ENCODE peak calls at places on chromosomes 6 and 20, in seven cellular contexts. One of them, this sample, is unnamed.

GRCh38 chr6:31676904-31677303 is 4.0 kb downstream of the LY6G5C start:
- DNase-seq in A549: no peak
- DNase-seq in AG08395: no peak
- DNase-seq in NCI-H2171 treated with DMSO at 0.1 percent for 48 hours: no peak
- DNase-seq in PC-3: peak; percentile 53
- DNase-seq in activated CD4-positive, alpha-beta memory T cell treated with anti-CD3 and anti-CD28 coated beads, Interleukin-2, amount 10 ng/mL, durations not matched to agents 7 days and 5 days: no peak
- DNase-seq in tibial nerve: no peak
- DNase-seq in this sample: no peak

GRCh38 chr20:63652192-63652980 is 838 bp downstream of the STMN3 start:
- DNase-seq in tibial nerve: no peak
- DNase-seq in PC-3: no peak
- DNase-seq in NCI-H2171 treated with DMSO at 0.1 percent for 48 hours: peak; percentile 43
- DNase-seq in AG08395: no peak
- DNase-seq in activated CD4-positive, alpha-beta memory T cell treated with anti-CD3 and anti-CD28 coated beads, Interleukin-2, amount 10 ng/mL, durations not matched to agents 7 days and 5 days: no peak
- DNase-seq in A549: no peak
- DNase-seq in this sample: no peak

GRCh38 chr6:56374841-56375369 is 127.5 kb upstream of the COL21A1 start:
- DNase-seq in activated CD4-positive, alpha-beta memory T cell treated with anti-CD3 and anti-CD28 coated beads, Interleukin-2, amount 10 ng/mL, durations not matched to agents 7 days and 5 days: no peak
- DNase-seq in tibial nerve: peak; percentile 60
- DNase-seq in PC-3: no peak
- DNase-seq in A549: no peak
- DNase-seq in NCI-H2171 treated with DMSO at 0.1 percent for 48 hours: no peak
- DNase-seq in AG08395: peak; percentile 58
- DNase-seq in this sample: peak; percentile 81

GRCh38 chr6:21381336-21381963 is 212.1 kb upstream of the SOX4 start:
- DNase-seq in tibial nerve: no peak
- DNase-seq in activated CD4-positive, alpha-beta memory T cell treated with anti-CD3 and anti-CD28 coated beads, Interleukin-2, amount 10 ng/mL, durations not matched to agents 7 days and 5 days: no peak
- DNase-seq in NCI-H2171 treated with DMSO at 0.1 percent for 48 hours: peak; percentile 69
- DNase-seq in A549: no peak
- DNase-seq in AG08395: no peak
- DNase-seq in PC-3: peak; percentile 89
- DNase-seq in this sample: no peak

GRCh38 chr6:42200035-42200434 is 5.3 kb upstream of the GUCA1B start:
- DNase-seq in activated CD4-positive, alpha-beta memory T cell treated with anti-CD3 and anti-CD28 coated beads, Interleukin-2, amount 10 ng/mL, durations not matched to agents 7 days and 5 days: no peak
- DNase-seq in PC-3: peak; percentile 96
- DNase-seq in tibial nerve: no peak
- DNase-seq in AG08395: peak; percentile 87
- DNase-seq in NCI-H2171 treated with DMSO at 0.1 percent for 48 hours: no peak
- DNase-seq in A549: no peak
- DNase-seq in this sample: peak; percentile 78

GRCh38 chr20:62929051-62929538 is 2.8 kb upstream of the DIDO1 start:
- DNase-seq in PC-3: peak; percentile 34
- DNase-seq in AG08395: peak; percentile 84
- DNase-seq in A549: no peak
- DNase-seq in activated CD4-positive, alpha-beta memory T cell treated with anti-CD3 and anti-CD28 coated beads, Interleukin-2, amount 10 ng/mL, durations not matched to agents 7 days and 5 days: peak; percentile 72
- DNase-seq in tibial nerve: peak; percentile 43
- DNase-seq in NCI-H2171 treated with DMSO at 0.1 percent for 48 hours: no peak
- DNase-seq in this sample: no peak

GRCh38 chr6:106927531-106928398 is 46.8 kb downstream of the CD24 start:
- DNase-seq in NCI-H2171 treated with DMSO at 0.1 percent for 48 hours: no peak
- DNase-seq in activated CD4-positive, alpha-beta memory T cell treated with anti-CD3 and anti-CD28 coated beads, Interleukin-2, amount 10 ng/mL, durations not matched to agents 7 days and 5 days: peak; percentile 34
- DNase-seq in PC-3: peak; percentile 60
- DNase-seq in A549: peak; percentile 14
- DNase-seq in tibial nerve: no peak
- DNase-seq in AG08395: peak; percentile 58
- DNase-seq in this sample: no peak

GRCh38 chr6:81625216-81625615 is 127.3 kb downstream of the TENT5A start:
- DNase-seq in AG08395: no peak
- DNase-seq in PC-3: no peak
- DNase-seq in A549: no peak
- DNase-seq in NCI-H2171 treated with DMSO at 0.1 percent for 48 hours: no peak
- DNase-seq in activated CD4-positive, alpha-beta memory T cell treated with anti-CD3 and anti-CD28 coated beads, Interleukin-2, amount 10 ng/mL, durations not matched to agents 7 days and 5 days: no peak
- DNase-seq in tibial nerve: no peak
- DNase-seq in this sample: peak; percentile 34

GRCh38 chr6:134447883-134448387 is 130.0 kb upstream of the SGK1 start:
- DNase-seq in AG08395: peak; percentile 58
- DNase-seq in tibial nerve: no peak
- DNase-seq in PC-3: peak; percentile 70
- DNase-seq in A549: no peak
- DNase-seq in activated CD4-positive, alpha-beta memory T cell treated with anti-CD3 and anti-CD28 coated beads, Interleukin-2, amount 10 ng/mL, durations not matched to agents 7 days and 5 days: no peak
- DNase-seq in NCI-H2171 treated with DMSO at 0.1 percent for 48 hours: no peak
- DNase-seq in this sample: peak; percentile 78

This sample was measured in AG09319.